ENCODE peak calls at places on chromosomes 16 and 17, in six cellular contexts. L is HCT116, H is BJ, E is lung, C is GM20000, G is neural crest cell. T is an unnamed sample.

GRCh38 chr16:50067290-50067853 is 1.6 kb downstream of the HEATR3 start:
- DNase-seq in L (peak; percentile 22), H (no peak), C (peak; percentile 57), G (peak; percentile 8), E (no peak), T (no peak)

GRCh38 chr17:75517277-75517865 is 1.0 kb downstream of the TSEN54 start:
- DNase-seq in H (no peak), L (peak; percentile 35), E (no peak), G (no peak), C (no peak), T (no peak)

GRCh38 chr16:68893710-68894705 is 50.7 kb downstream of the TANGO6 start:
- DNase-seq in C (no peak), H (no peak), E (no peak), L (no peak), G (peak; percentile 9), T (peak; percentile 7)

GRCh38 chr16:878886-879285 is 78.4 kb upstream of the GNG13 start:
- DNase-seq in E (no peak), H (no peak), L (no peak), G (no peak), C (no peak), T (no peak)

GRCh38 chr16:69465083-69465721 is 40.8 kb downstream of the CYB5B start:
- DNase-seq in H (no peak), E (no peak), C (peak; percentile 39), G (no peak), L (no peak), T (no peak)

GRCh38 chr16:10376229-10376628 is 9.6 kb upstream of the ATF7IP2 start:
- DNase-seq in L (no peak), E (no peak), G (no peak), H (no peak), C (no peak), T (no peak)

GRCh38 chr16:73956592-73957495 is 339.8 kb upstream of the PSMD7 start:
- DNase-seq in G (peak; percentile 76), H (peak; percentile 9), E (peak; percentile 43), L (peak; percentile 32), C (peak; percentile 57), T (peak; percentile 18)

GRCh38 chr16:29812754-29813643 is 1.0 kb downstream of the PRRT2 start:
- DNase-seq in E (no peak), H (no peak), C (no peak), L (no peak), G (no peak), T (no peak)

GRCh38 chr17:61736438-61736837 is 126.9 kb downstream of the BRIP1 start:
- DNase-seq in L (no peak), G (no peak), C (no peak), E (no peak), H (no peak), T (no peak)

GRCh38 chr16:67672739-67673662 is 6.4 kb downstream of the C16orf86 start:
- DNase-seq in H (no peak), L (peak; percentile 42), G (peak; percentile 47), E (peak; percentile 70), C (peak; percentile 83), T (no peak)

GRCh38 chr16:73878616-73879015 is 418.0 kb upstream of the PSMD7 start:
- DNase-seq in E (no peak), C (peak; percentile 37), G (no peak), L (peak; percentile 52), H (peak; percentile 32), T (peak; percentile 32)

GRCh38 chr17:44005865-44006580 is 1.6 kb downstream of the NAGS start:
- DNase-seq in L (no peak), E (no peak), G (peak; percentile 33), C (peak; percentile 64), H (no peak), T (no peak)

GRCh38 chr17:44007346-44008204 is 3.2 kb downstream of the NAGS start:
- DNase-seq in H (no peak), L (no peak), E (no peak), C (no peak), G (no peak), T (no peak)

GRCh38 chr17:44006581-44007345 is 2.3 kb downstream of the NAGS start:
- DNase-seq in C (peak; percentile 99), L (peak; percentile 95), E (peak; percentile 100), G (peak; percentile 87), H (peak; percentile 79), T (peak; percentile 87)

GRCh38 chr17:44010966-44011647 is 3.7 kb downstream of the TMEM101 start:
- DNase-seq in E (no peak), H (peak; percentile 44), G (no peak), L (no peak), C (no peak), T (no peak)

DNA sequence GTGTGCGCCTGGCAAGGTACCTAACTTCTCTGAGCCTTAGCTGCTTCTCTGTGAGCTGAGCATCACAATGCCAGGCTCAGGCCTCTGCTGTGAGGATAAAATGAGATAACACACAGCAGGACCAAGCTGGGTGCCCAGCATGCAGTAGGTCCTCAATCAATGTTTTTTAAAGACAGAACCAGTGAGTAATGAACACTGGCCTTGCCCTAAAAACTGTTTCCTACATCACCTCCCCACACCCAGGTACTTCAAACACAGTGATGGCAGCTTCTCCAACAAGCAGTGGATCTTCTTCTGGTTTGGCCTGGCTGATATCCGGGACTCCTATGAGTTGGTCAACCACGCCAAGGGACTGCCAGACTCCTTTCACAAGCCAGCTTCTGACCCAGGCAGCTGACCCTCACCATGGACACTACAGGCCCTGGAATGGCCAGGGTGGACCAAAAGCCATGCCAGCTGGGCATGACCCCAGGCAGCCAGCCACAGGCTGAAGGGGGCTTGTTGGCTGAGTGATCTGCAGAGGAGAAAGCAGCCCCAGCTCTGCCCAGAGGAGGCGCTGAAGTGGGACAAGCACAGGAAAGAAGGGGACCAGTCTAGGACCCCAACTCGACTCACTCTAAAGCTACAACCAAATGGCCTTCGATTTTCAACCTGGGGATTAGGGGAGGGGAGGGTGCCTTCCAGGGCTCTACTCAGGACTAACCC is 3.9 kb downstream of the NAGS start:
- DNase-seq in L (no peak), C (no peak), H (no peak), E (no peak), G (no peak), T (no peak)
- TF ChIP-seq CTCF in L (peak; percentile 9), C (no peak), H (no peak), E (no peak), G (no peak), T (no peak)

GRCh38 chr17:56000411-56000810 is 152.9 kb upstream of the ANKFN1 start:
- DNase-seq in H (no peak), E (no peak), G (no peak), L (no peak), C (no peak), T (no peak)

DNA sequence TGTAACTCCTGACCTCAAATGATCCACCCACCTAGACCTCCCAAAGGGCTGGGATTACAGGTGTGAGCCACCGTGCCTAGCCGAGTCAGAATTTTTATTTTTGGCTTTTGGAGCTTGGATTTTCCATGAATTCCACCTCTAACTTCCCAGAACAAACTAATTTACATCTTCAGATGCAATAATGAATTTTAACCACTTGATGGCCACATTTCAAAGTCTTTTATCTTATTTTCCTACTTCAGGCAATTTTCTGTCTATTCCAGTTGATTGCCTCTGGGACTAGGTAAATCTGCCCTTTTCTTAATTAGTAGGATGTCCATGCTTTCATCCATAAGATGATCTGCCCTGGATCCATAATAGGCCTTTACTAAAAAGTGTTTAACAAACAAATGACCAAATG is 156.4 kb upstream of the ANKFN1 start:
- DNase-seq in G (no peak), L (no peak), H (no peak), E (no peak), C (no peak), T (no peak)
- TF ChIP-seq CTCF in G (peak; percentile 29), L (peak; percentile 14), H (peak; percentile 17), E (no peak), C (no peak), T (no peak)

GRCh38 chr16:78556421-78556820 is 457.0 kb downstream of the WWOX start:
- DNase-seq in G (no peak), L (no peak), H (no peak), E (no peak), C (no peak), T (no peak)

GRCh38 chr16:78551487-78552085 is 452.1 kb downstream of the WWOX start:
- DNase-seq in L (no peak), G (no peak), C (no peak), E (peak; percentile 31), H (no peak), T (no peak)

DNA sequence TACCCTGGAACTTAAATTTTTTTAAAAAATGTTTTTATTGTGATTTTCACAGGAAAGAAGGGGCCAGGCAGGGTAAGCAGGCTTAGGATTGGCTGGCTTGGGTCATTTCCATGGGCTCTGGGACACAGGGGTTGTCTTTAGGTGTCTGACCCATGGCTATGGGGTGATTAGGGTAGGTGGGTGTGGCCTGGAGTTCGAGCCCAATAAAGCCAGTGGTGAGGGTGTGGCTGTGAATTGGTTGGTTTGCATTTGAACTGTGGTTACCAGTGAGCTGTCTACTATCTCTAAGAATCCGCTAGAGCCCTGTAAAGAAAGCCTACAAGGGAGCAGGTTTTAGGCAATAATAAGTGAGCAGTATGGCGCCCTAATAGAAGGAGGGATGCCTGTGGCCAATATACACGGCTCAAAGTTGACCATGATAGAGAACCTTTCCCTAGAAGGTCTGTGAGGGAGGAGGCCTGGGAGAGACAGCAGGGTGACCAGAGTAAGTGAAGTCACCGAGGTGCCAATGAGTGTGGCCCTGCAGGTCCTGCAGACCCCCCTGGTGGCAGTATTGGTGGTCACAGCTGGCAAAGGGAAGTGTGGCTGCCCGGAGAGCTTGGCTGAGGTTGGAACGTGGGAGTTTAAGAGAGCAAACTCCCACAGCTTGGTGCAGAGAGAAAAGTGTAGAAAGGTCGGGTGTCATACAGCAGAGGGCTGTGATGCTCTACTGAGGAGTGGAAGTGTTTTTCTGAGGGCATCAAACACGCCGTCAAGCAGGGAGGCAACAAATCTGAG is 454.0 kb downstream of the WWOX start:
- DNase-seq in G (no peak), C (no peak), H (no peak), L (no peak), E (no peak), T (no peak)
- TF ChIP-seq CTCF in G (no peak), C (no peak), H (no peak), L (no peak), E (no peak), T (no peak)

DNA sequence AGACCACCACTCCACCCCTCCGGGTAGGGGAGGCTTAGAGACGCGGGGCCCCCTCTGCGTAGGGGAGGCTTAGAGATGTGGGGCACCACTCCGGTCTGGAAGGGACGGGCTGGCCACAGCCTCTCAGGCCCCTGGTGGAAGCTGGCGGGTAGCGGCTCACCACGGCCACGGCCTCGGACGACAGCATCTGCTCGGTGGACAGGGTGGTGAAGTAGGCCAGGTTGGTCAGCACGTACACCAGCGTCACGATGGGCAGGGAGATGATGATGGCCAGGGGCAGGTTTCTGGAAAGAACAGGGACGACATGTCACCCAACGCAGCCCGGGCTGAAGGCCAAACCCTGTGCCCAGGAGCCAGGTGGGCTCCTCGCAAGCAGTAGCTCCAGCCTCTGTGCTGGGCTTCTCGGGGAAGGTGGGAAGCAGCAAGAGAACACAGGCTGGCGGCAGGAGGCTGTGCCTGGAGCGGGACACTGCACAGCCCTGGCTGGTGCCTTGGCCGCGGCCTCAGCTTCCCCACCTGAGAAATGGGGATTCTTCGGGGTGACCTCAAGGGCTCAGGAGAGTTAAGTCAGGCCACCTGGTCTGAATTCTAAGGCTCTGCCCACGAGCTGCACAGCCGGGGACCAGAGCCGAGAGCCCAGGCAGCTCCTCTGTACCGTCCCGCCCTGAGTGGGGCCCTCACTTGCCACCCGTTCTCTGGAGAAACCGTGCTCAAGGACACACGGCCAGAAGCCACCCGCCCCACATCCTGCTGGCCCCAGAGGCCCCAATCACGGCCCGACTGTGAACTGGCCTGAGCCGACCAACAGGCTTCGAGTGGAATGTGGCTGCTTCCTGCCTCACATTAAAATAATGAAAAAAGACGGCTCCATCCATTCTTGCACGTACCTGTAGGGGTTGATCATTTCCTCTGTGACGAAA is 29.5 kb downstream of the SLC7A5 start:
- DNase-seq in L (no peak), H (no peak), G (no peak), E (no peak), C (no peak), T (no peak)
- TF ChIP-seq CTCF in L (no peak), H (no peak), G (no peak), E (no peak), C (no peak), T (no peak)